ENCODE peak calls at places on chromosomes 4 and X, in four cellular contexts. I, P, R and F are unnamed samples.

GRCh38 chr4:169198167-169198566 is 72.6 kb downstream of the SH3RF1 start:
- DNase-seq in I (no peak), P (no peak), R (no peak), F (no peak)

GRCh38 chr4:45350438-45350837 is 624.1 kb upstream of the GNPDA2 start:
- DNase-seq in I (no peak), P (no peak), R (peak), F (no peak)

GRCh38 chr4:39976945-39977488 is 694 bp downstream of the PDS5A start:
- DNase-seq in I (peak), P (peak), R (peak), F (peak)

GRCh38 chrX:97494756-97495372 is 611.2 kb downstream of the RPA4 start:
- DNase-seq in I (no peak), P (no peak), R (no peak), F (no peak)

GRCh38 chr4:7134737-7135388 is 57.5 kb upstream of the SORCS2 start:
- DNase-seq in I (peak), P (peak), R (peak), F (peak)

GRCh38 chr4:132108784-132109183 is 1040.3 kb upstream of the PCDH10 start:
- DNase-seq in I (no peak), P (no peak), R (no peak), F (no peak)

GRCh38 chr4:107896651-107897050 is 34.7 kb upstream of the CYP2U1 start:
- DNase-seq in I (no peak), P (no peak), R (no peak), F (no peak)

GRCh38 chrX:153339662-153340061 is 5.7 kb downstream of the ZNF275 start:
- DNase-seq in I (no peak), P (no peak), R (no peak), F (no peak)

GRCh38 chrX:40108959-40109287 is 11.2 kb upstream of the BCOR start:
- DNase-seq in I (peak), P (peak), R (peak), F (peak)

GRCh38 chr4:83679692-83680091 is 143.8 kb downstream of the GPAT3 start:
- DNase-seq in I (no peak), P (no peak), R (no peak), F (no peak)

GRCh38 chr4:43843501-43843900 is 605.1 kb downstream of the KCTD8 start:
- DNase-seq in I (no peak), P (no peak), R (no peak), F (peak)

GRCh38 chr4:128819082-128819742 is 9.7 kb downstream of the JADE1 start:
- DNase-seq in I (no peak), P (no peak), R (no peak), F (no peak)

GRCh38 chrX:118062048-118062789 is 54.4 kb downstream of the KLHL13 start:
- DNase-seq in I (no peak), P (no peak), R (no peak), F (no peak)

GRCh38 chr4:121377065-121377464 is 3.8 kb downstream of the QRFPR start:
- DNase-seq in I (no peak), P (no peak), R (peak), F (no peak)

GRCh38 chrX:147710301-147710700 is 201.4 kb upstream of the FMR1 start:
- DNase-seq in I (no peak), P (no peak), R (no peak), F (no peak)

GRCh38 chrX:28901637-28902036 is 314.4 kb downstream of the IL1RAPL1 start:
- DNase-seq in I (no peak), P (no peak), R (no peak), F (no peak)

GRCh38 chr4:107548211-107548905 is 171.7 kb downstream of the PAPSS1 start:
- DNase-seq in I (no peak), P (no peak), R (peak), F (peak)

GRCh38 chr4:6527259-6527658 is 47.7 kb upstream of the MAN2B2 start:
- DNase-seq in I (no peak), P (no peak), R (no peak), F (no peak)

GRCh38 chr4:182179105-182179504 is 64.1 kb upstream of the TENM3 start:
- DNase-seq in I (no peak), P (no peak), R (peak), F (no peak)

GRCh38 chr4:38396845-38397547 is 267.0 kb upstream of the KLF3 start:
- DNase-seq in I (no peak), P (no peak), R (no peak), F (no peak)

GRCh38 chrX:54470054-54470760 is 25.8 kb downstream of the FGD1 start:
- DNase-seq in I (no peak), P (no peak), R (no peak), F (no peak)

GRCh38 chrX:115531818-115532403 is 29.1 kb upstream of the PLS3 start:
- DNase-seq in I (no peak), P (no peak), R (no peak), F (no peak)

GRCh38 chrX:82556588-82556987 is 951.5 kb upstream of the POU3F4 start:
- DNase-seq in I (no peak), P (no peak), R (no peak), F (no peak)

GRCh38 chr4:98516042-98516440 is 142.4 kb downstream of the TSPAN5 start:
- DNase-seq in I (no peak), P (no peak), R (no peak), F (peak)

GRCh38 chr4:77015390-77015789 is 60.4 kb downstream of the CCNI start:
- DNase-seq in I (no peak), P (no peak), R (peak), F (no peak)

GRCh38 chr4:181674315-181674714 is 568.9 kb upstream of the TENM3 start:
- DNase-seq in I (no peak), P (no peak), R (no peak), F (no peak)

GRCh38 chr4:52714597-52715254 is 36.5 kb downstream of the ERVMER34-1 start:
- DNase-seq in I (no peak), P (no peak), R (no peak), F (no peak)

GRCh38 chr4:183348706-183349659 is 26.8 kb upstream of the CLDN24 start:
- DNase-seq in I (no peak), P (no peak), R (no peak), F (no peak)

DNA sequence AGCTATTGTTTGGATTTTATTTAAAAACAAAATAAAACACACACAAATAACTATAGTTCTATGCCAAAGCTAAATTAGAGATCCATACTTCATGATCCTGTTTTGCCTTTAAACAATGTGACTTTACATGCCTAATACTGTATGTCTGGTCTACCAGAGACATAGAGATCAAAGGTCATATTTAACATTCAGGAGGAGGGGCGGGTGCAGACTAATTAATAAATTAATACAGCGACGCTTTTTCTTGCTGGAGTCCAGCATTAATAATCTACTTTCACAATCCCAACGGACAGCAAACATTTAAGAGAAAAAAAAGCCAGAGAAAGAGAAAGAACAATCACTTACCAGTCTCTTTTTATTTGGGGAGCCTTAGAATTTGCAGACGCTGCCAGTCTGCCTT is 533 bp downstream of the CXXC4 start:
- DNase-seq in I (no peak), P (no peak), R (no peak), F (no peak)
- H3K4me3 ChIP-seq in I (no peak), P (peak), R (peak), F (peak)

DNA sequence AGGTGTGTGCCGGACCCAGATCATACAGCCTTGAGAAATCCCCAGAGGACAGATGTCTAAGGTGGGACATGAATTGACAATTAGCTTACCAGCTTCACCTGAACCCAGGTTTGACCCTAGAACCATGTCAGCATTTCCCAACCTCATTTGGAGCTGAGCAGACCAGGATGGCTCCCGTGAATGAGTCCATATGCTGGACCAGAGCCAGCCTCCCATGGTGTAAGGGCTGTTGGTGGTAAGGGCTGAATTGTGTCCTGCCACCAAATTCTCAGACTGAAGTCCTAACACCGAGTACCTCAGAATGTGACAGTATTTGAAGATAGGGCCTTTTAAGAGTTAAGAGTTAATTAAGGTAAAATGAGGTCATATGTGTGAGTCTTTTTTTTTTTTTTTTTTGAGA is 88.3 kb downstream of the SLC34A2 start:
- DNase-seq in I (no peak), P (no peak), R (no peak), F (no peak)
- TF ChIP-seq CTCF in I (no peak), P (no peak), R (no peak), F (no peak)

GRCh38 chrX:133412246-133412645 is 3.0 kb downstream of the GPC4 start:
- DNase-seq in I (no peak), P (no peak), R (peak), F (no peak)

GRCh38 chrX:133412665-133413064 is 2.6 kb downstream of the GPC4 start:
- DNase-seq in I (no peak), P (no peak), R (no peak), F (no peak)

GRCh38 chrX:133414399-133415275 is 652 bp downstream of the GPC4 start:
- DNase-seq in I (no peak), P (no peak), R (peak), F (peak)

GRCh38 chrX:133415276-133416105 is at the start of gene GPC4:
- DNase-seq in I (peak), P (peak), R (peak), F (peak)

GRCh38 chrX:133413218-133413925 is 1.9 kb downstream of the GPC4 start:
- DNase-seq in I (no peak), P (no peak), R (no peak), F (no peak)
- H3K4me3 ChIP-seq in I (peak), P (peak), R (peak), F (peak)

GRCh38 chrX:43750248-43750676 is 94.2 kb downstream of the MAOA start:
- DNase-seq in I (peak), P (peak), R (peak), F (peak)
- TF ChIP-seq CTCF in I (no peak), P (no peak), R (peak), F (peak)

GRCh38 chrX:68832101-68832416 is 3.2 kb downstream of the EFNB1 start:
- DNase-seq in I (no peak), P (peak), R (no peak), F (peak)
- H3K4me3 ChIP-seq in I (no peak), P (peak), R (peak), F (peak)

DNA sequence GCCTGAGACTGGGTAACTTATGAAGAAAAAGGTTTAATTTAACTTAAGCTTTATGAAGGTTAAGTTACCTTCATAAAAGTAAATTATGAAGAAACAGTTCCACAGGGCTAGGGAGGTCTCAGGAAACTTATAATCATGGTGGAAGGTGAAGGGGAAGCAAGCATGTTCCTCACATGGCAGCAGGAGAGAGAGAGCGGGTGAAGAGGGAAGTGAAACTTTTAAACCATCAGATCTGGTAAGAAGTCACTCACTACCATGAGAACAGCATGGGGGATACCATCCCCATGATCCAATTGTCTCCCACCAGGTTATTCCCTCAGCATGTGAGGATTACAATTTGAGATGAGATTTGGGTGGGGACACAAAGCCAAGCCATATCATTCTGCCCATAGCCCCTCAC is 944.7 kb upstream of the NDST4 start:
- DNase-seq in I (no peak), P (no peak), R (no peak), F (no peak)
- TF ChIP-seq CTCF in I (no peak), P (no peak), R (no peak), F (no peak)

GRCh38 chr4:140641789-140642439 is 73.2 kb upstream of the UCP1 start:
- DNase-seq in I (no peak), P (peak), R (no peak), F (peak)
- H3K4me3 ChIP-seq in I (no peak), P (peak), R (no peak), F (no peak)